ENCODE peak calls at places on chromosomes 6 and 20, in six cellular contexts. One of them, this sample, is unnamed.

GRCh38 chr6:14273196-14273595 is 155.6 kb downstream of the CD83 start:
- DNase-seq in GM12892: no peak
- DNase-seq in SK-N-SH: no peak
- DNase-seq in GM12878: no peak
- DNase-seq in K562: no peak
- DNase-seq in HepG2: no peak
- DNase-seq in this sample: no peak

GRCh38 chr6:40930555-40930954 is 108.5 kb downstream of the UNC5CL start:
- DNase-seq in GM12878: no peak
- DNase-seq in HepG2: no peak
- DNase-seq in GM12892: no peak
- DNase-seq in K562: peak
- DNase-seq in SK-N-SH: no peak
- DNase-seq in this sample: no peak

GRCh38 chr6:29887330-29887818 is 55.0 kb upstream of the HLA-A start:
- DNase-seq in GM12878: no peak
- DNase-seq in HepG2: no peak
- DNase-seq in K562: no peak
- DNase-seq in SK-N-SH: no peak
- DNase-seq in GM12892: no peak
- DNase-seq in this sample: no peak

GRCh38 chr6:94367316-94367715 is 948.0 kb upstream of the EPHA7 start:
- DNase-seq in SK-N-SH: no peak
- DNase-seq in GM12878: no peak
- DNase-seq in HepG2: no peak
- DNase-seq in K562: no peak
- DNase-seq in GM12892: no peak
- DNase-seq in this sample: no peak

GRCh38 chr20:63939061-63939935 is 16.9 kb downstream of the UCKL1 start:
- DNase-seq in GM12892: no peak
- DNase-seq in GM12878: no peak
- DNase-seq in HepG2: no peak
- DNase-seq in SK-N-SH: no peak
- DNase-seq in K562: no peak
- DNase-seq in this sample: no peak

GRCh38 chr6:14922306-14922705 is 323.6 kb upstream of the JARID2 start:
- DNase-seq in SK-N-SH: peak
- DNase-seq in HepG2: no peak
- DNase-seq in K562: no peak
- DNase-seq in GM12878: no peak
- DNase-seq in GM12892: no peak
- DNase-seq in this sample: no peak

GRCh38 chr6:89197141-89197540 is 20.0 kb downstream of the GABRR1 start:
- DNase-seq in K562: no peak
- DNase-seq in GM12892: no peak
- DNase-seq in SK-N-SH: no peak
- DNase-seq in HepG2: no peak
- DNase-seq in GM12878: no peak
- DNase-seq in this sample: no peak

GRCh38 chr6:125224236-125224861 is 70.8 kb downstream of the TPD52L1 start:
- DNase-seq in K562: no peak
- DNase-seq in GM12878: no peak
- DNase-seq in SK-N-SH: no peak
- DNase-seq in GM12892: no peak
- DNase-seq in HepG2: no peak
- DNase-seq in this sample: no peak

GRCh38 chr6:37486440-37486839 is 13.3 kb downstream of the CCDC167 start:
- DNase-seq in GM12892: no peak
- DNase-seq in HepG2: no peak
- DNase-seq in GM12878: no peak
- DNase-seq in SK-N-SH: no peak
- DNase-seq in K562: no peak
- DNase-seq in this sample: no peak

GRCh38 chr20:46558511-46558959 is 8.1 kb upstream of the OCSTAMP start:
- DNase-seq in GM12892: no peak
- DNase-seq in K562: no peak
- DNase-seq in HepG2: peak
- DNase-seq in SK-N-SH: no peak
- DNase-seq in GM12878: no peak
- DNase-seq in this sample: no peak
- TF ChIP-seq TAF1 in GM12892: no peak
- TF ChIP-seq TAF1 in K562: no peak
- TF ChIP-seq TAF1 in HepG2: no peak
- TF ChIP-seq TAF1 in SK-N-SH: no peak
- TF ChIP-seq TAF1 in GM12878: no peak
- TF ChIP-seq TAF1 in this sample: no peak

GRCh38 chr6:129253731-129254130 is 370.8 kb downstream of the LAMA2 start:
- DNase-seq in K562: no peak
- DNase-seq in GM12878: no peak
- DNase-seq in GM12892: no peak
- DNase-seq in SK-N-SH: no peak
- DNase-seq in HepG2: no peak
- DNase-seq in this sample: no peak

GRCh38 chr6:129248976-129249375 is 366.0 kb downstream of the LAMA2 start:
- DNase-seq in GM12878: no peak
- DNase-seq in GM12892: no peak
- DNase-seq in HepG2: no peak
- DNase-seq in K562: no peak
- DNase-seq in SK-N-SH: no peak
- DNase-seq in this sample: no peak

GRCh38 chr6:129252377-129253071 is 369.6 kb downstream of the LAMA2 start:
- DNase-seq in SK-N-SH: no peak
- DNase-seq in GM12878: no peak
- DNase-seq in K562: no peak
- DNase-seq in GM12892: no peak
- DNase-seq in HepG2: no peak
- DNase-seq in this sample: no peak

GRCh38 chr6:129251669-129252376 is 368.9 kb downstream of the LAMA2 start:
- DNase-seq in SK-N-SH: peak
- DNase-seq in HepG2: peak
- DNase-seq in GM12892: no peak
- DNase-seq in GM12878: peak
- DNase-seq in K562: peak
- DNase-seq in this sample: peak
- TF ChIP-seq TAF1 in SK-N-SH: no peak
- TF ChIP-seq TAF1 in HepG2: no peak
- TF ChIP-seq TAF1 in GM12892: no peak
- TF ChIP-seq TAF1 in GM12878: no peak
- TF ChIP-seq TAF1 in K562: no peak
- TF ChIP-seq TAF1 in this sample: no peak

GRCh38 chr6:53300656-53301551 is 47.8 kb downstream of the ELOVL5 start:
- DNase-seq in K562: no peak
- DNase-seq in GM12892: no peak
- DNase-seq in GM12878: no peak
- DNase-seq in HepG2: peak
- DNase-seq in SK-N-SH: no peak
- DNase-seq in this sample: no peak

GRCh38 chr6:53301801-53302537 is 46.8 kb downstream of the ELOVL5 start:
- DNase-seq in SK-N-SH: no peak
- DNase-seq in GM12878: no peak
- DNase-seq in HepG2: peak
- DNase-seq in K562: no peak
- DNase-seq in GM12892: no peak
- DNase-seq in this sample: no peak

GRCh38 chr6:53306819-53307347 is 41.9 kb downstream of the ELOVL5 start:
- DNase-seq in K562: no peak
- DNase-seq in GM12892: peak
- DNase-seq in SK-N-SH: no peak
- DNase-seq in HepG2: peak
- DNase-seq in GM12878: peak
- DNase-seq in this sample: peak

GRCh38 chr6:53299331-53299835 is 49.4 kb downstream of the ELOVL5 start:
- DNase-seq in SK-N-SH: no peak
- DNase-seq in GM12892: no peak
- DNase-seq in HepG2: no peak
- DNase-seq in K562: no peak
- DNase-seq in GM12878: no peak
- DNase-seq in this sample: no peak

DNA sequence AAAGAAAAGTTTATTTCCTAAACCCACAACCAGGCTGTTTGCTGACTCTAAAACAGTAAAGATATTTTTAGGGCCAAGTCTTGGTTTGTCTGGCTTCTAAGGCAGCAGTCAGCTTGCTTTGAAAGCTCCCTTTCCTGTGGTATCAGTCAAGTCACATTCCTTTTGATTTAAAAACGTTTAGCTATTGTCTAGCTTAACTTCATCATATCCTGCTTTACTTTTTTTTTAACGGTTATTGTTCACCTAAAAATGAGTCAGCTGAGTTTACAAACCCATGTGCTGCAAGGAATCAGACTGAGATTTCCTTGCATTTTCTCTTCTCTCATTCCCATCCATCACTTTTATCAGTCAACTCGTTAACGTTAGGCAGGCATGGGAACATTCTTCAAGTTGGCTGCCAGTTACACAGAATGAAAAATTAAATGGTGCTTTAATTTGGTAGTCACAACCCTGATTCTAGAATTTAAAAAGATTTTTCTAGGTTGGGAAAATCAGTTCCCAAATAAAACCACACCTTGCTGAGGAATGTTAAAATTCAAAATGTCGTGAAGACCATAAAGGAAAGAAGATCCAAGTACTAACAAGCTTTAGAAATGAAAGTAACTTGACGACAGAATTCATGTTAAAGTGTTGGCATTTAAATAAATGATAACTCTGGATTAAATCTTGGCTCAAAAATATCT is 45.9 kb downstream of the ELOVL5 start:
- DNase-seq in K562: no peak
- DNase-seq in GM12892: no peak
- DNase-seq in GM12878: no peak
- DNase-seq in HepG2: peak
- DNase-seq in SK-N-SH: no peak
- DNase-seq in this sample: no peak
- TF ChIP-seq TAF1 in K562: no peak
- TF ChIP-seq TAF1 in GM12892: no peak
- TF ChIP-seq TAF1 in GM12878: no peak
- TF ChIP-seq TAF1 in HepG2: no peak
- TF ChIP-seq TAF1 in SK-N-SH: peak
- TF ChIP-seq TAF1 in this sample: no peak

GRCh38 chr6:154629127-154629526 is 104.1 kb upstream of the SCAF8 start:
- DNase-seq in HepG2: no peak
- DNase-seq in GM12892: no peak
- DNase-seq in K562: no peak
- DNase-seq in GM12878: no peak
- DNase-seq in SK-N-SH: no peak
- DNase-seq in this sample: no peak

GRCh38 chr6:154637392-154637791 is 95.8 kb upstream of the SCAF8 start:
- DNase-seq in GM12892: no peak
- DNase-seq in K562: no peak
- DNase-seq in GM12878: no peak
- DNase-seq in SK-N-SH: no peak
- DNase-seq in HepG2: no peak
- DNase-seq in this sample: no peak

GRCh38 chr6:154632121-154632520 is 101.1 kb upstream of the SCAF8 start:
- DNase-seq in K562: no peak
- DNase-seq in GM12878: no peak
- DNase-seq in GM12892: no peak
- DNase-seq in SK-N-SH: no peak
- DNase-seq in HepG2: no peak
- DNase-seq in this sample: no peak
- TF ChIP-seq TAF1 in K562: no peak
- TF ChIP-seq TAF1 in GM12878: no peak
- TF ChIP-seq TAF1 in GM12892: no peak
- TF ChIP-seq TAF1 in SK-N-SH: no peak
- TF ChIP-seq TAF1 in HepG2: no peak
- TF ChIP-seq TAF1 in this sample: no peak

DNA sequence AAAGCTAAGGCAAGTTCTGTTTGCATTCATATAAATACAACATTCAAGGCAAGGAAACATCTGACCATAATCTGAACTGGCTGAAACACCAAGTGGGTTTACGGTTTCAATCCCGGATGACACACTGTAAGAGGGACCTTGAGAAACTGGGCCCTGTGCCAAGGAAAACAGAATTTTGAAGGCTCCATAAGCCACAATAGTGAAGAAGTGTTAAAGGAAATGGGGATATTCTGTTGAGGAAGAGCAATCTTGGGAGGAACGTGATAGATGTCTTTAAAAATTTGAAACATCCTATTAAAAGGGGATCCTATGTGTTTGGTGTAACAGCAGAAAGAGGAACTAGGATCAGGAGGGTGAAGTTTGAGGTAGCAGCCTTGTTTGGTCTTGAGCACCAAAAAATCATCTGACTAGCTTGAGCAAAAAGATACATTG is 82.4 kb upstream of the TAB2 start:
- DNase-seq in SK-N-SH: no peak
- DNase-seq in GM12878: peak
- DNase-seq in GM12892: no peak
- DNase-seq in HepG2: peak
- DNase-seq in K562: no peak
- DNase-seq in this sample: no peak
- TF ChIP-seq TAF1 in SK-N-SH: no peak
- TF ChIP-seq TAF1 in GM12878: peak
- TF ChIP-seq TAF1 in GM12892: no peak
- TF ChIP-seq TAF1 in HepG2: no peak
- TF ChIP-seq TAF1 in K562: no peak
- TF ChIP-seq TAF1 in this sample: no peak

DNA sequence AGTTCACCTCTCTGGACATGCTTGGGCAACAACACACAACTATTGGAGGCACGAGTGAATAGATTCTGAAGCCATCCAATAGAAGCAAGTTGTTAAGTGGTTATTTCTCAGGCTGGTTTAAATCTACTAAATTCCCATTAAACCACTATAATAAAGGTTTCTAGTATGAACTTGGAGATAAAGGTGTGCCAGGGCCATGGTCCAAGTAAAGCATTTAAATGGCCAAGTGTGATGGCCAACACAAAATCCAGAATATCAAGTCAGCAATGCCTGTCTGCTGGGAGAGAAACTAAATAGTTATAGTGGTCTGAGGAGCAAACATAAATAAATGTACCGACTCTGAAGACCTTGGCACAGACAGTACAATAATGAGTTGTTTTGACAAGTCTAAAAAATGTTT is 294.3 kb upstream of the STXBP5 start:
- DNase-seq in HepG2: no peak
- DNase-seq in SK-N-SH: no peak
- DNase-seq in GM12878: no peak
- DNase-seq in GM12892: no peak
- DNase-seq in K562: no peak
- DNase-seq in this sample: no peak
- TF ChIP-seq TAF1 in HepG2: no peak
- TF ChIP-seq TAF1 in SK-N-SH: no peak
- TF ChIP-seq TAF1 in GM12878: no peak
- TF ChIP-seq TAF1 in GM12892: no peak
- TF ChIP-seq TAF1 in K562: no peak
- TF ChIP-seq TAF1 in this sample: no peak

This sample was measured in GM12891.